ENCODE peak calls at places on chromosomes 16 and 17, in eight cellular contexts. One of them, this sample, is unnamed.

GRCh38 chr17:81483085-81483861 is 29.3 kb downstream of the ACTG1 start:
- DNase-seq in GM12865: peak
- DNase-seq in DMS79: no peak
- DNase-seq in skeletal muscle cell: no peak
- DNase-seq in neural crest cell: peak
- DNase-seq in activated naive CD8-positive, alpha-beta T cell treated with anti-CD3 and anti-CD28 coated beads for 36 hours: peak
- DNase-seq in thoracic aorta: no peak
- DNase-seq in NCI-H1930: no peak
- DNase-seq in this sample: no peak

GRCh38 chr17:10606110-10606509 is 51.0 kb downstream of the MYH3 start:
- DNase-seq in GM12865: no peak
- DNase-seq in DMS79: no peak
- DNase-seq in skeletal muscle cell: no peak
- DNase-seq in neural crest cell: no peak
- DNase-seq in activated naive CD8-positive, alpha-beta T cell treated with anti-CD3 and anti-CD28 coated beads for 36 hours: no peak
- DNase-seq in thoracic aorta: no peak
- DNase-seq in NCI-H1930: no peak
- DNase-seq in this sample: no peak

GRCh38 chr16:68779891-68780290 is 42.8 kb downstream of the CDH1 start:
- DNase-seq in GM12865: no peak
- DNase-seq in DMS79: no peak
- DNase-seq in skeletal muscle cell: no peak
- DNase-seq in neural crest cell: no peak
- DNase-seq in activated naive CD8-positive, alpha-beta T cell treated with anti-CD3 and anti-CD28 coated beads for 36 hours: no peak
- DNase-seq in thoracic aorta: no peak
- DNase-seq in NCI-H1930: no peak
- DNase-seq in this sample: no peak

GRCh38 chr17:51748749-51749604 is 409.5 kb downstream of the CA10 start:
- DNase-seq in GM12865: peak
- DNase-seq in DMS79: no peak
- DNase-seq in skeletal muscle cell: no peak
- DNase-seq in neural crest cell: no peak
- DNase-seq in activated naive CD8-positive, alpha-beta T cell treated with anti-CD3 and anti-CD28 coated beads for 36 hours: no peak
- DNase-seq in thoracic aorta: no peak
- DNase-seq in NCI-H1930: no peak
- DNase-seq in this sample: no peak

GRCh38 chr17:81590121-81590520 is 38.0 kb upstream of the FAAP100 start:
- DNase-seq in GM12865: no peak
- DNase-seq in DMS79: no peak
- DNase-seq in skeletal muscle cell: no peak
- DNase-seq in neural crest cell: no peak
- DNase-seq in activated naive CD8-positive, alpha-beta T cell treated with anti-CD3 and anti-CD28 coated beads for 36 hours: no peak
- DNase-seq in thoracic aorta: no peak
- DNase-seq in NCI-H1930: no peak
- DNase-seq in this sample: no peak

GRCh38 chr17:51147641-51148040 is 5.7 kb upstream of the NME1 start:
- DNase-seq in GM12865: no peak
- DNase-seq in DMS79: no peak
- DNase-seq in skeletal muscle cell: no peak
- DNase-seq in neural crest cell: no peak
- DNase-seq in activated naive CD8-positive, alpha-beta T cell treated with anti-CD3 and anti-CD28 coated beads for 36 hours: no peak
- DNase-seq in thoracic aorta: no peak
- DNase-seq in NCI-H1930: no peak
- DNase-seq in this sample: no peak

GRCh38 chr16:5065813-5066212 is at the start of gene C16orf89:
- DNase-seq in GM12865: no peak
- DNase-seq in DMS79: peak
- DNase-seq in skeletal muscle cell: no peak
- DNase-seq in neural crest cell: no peak
- DNase-seq in activated naive CD8-positive, alpha-beta T cell treated with anti-CD3 and anti-CD28 coated beads for 36 hours: no peak
- DNase-seq in thoracic aorta: no peak
- DNase-seq in NCI-H1930: no peak
- DNase-seq in this sample: no peak

GRCh38 chr16:75260856-75261589 is 9.6 kb upstream of the BCAR1 start:
- DNase-seq in GM12865: no peak
- DNase-seq in DMS79: no peak
- DNase-seq in skeletal muscle cell: no peak
- DNase-seq in neural crest cell: no peak
- DNase-seq in activated naive CD8-positive, alpha-beta T cell treated with anti-CD3 and anti-CD28 coated beads for 36 hours: no peak
- DNase-seq in thoracic aorta: no peak
- DNase-seq in NCI-H1930: no peak
- DNase-seq in this sample: no peak

GRCh38 chr16:67760206-67760605 is 41.1 kb upstream of the GFOD2 start:
- DNase-seq in GM12865: no peak
- DNase-seq in DMS79: no peak
- DNase-seq in skeletal muscle cell: no peak
- DNase-seq in neural crest cell: no peak
- DNase-seq in activated naive CD8-positive, alpha-beta T cell treated with anti-CD3 and anti-CD28 coated beads for 36 hours: no peak
- DNase-seq in thoracic aorta: no peak
- DNase-seq in NCI-H1930: no peak
- DNase-seq in this sample: no peak

GRCh38 chr16:57165483-57165882 is 20.4 kb downstream of the PSME3IP1 start:
- DNase-seq in GM12865: no peak
- DNase-seq in DMS79: no peak
- DNase-seq in skeletal muscle cell: no peak
- DNase-seq in neural crest cell: no peak
- DNase-seq in activated naive CD8-positive, alpha-beta T cell treated with anti-CD3 and anti-CD28 coated beads for 36 hours: no peak
- DNase-seq in thoracic aorta: no peak
- DNase-seq in NCI-H1930: no peak
- DNase-seq in this sample: no peak

GRCh38 chr16:57106767-57107166 is 14.4 kb downstream of the CPNE2 start:
- DNase-seq in GM12865: no peak
- DNase-seq in DMS79: no peak
- DNase-seq in skeletal muscle cell: no peak
- DNase-seq in neural crest cell: no peak
- DNase-seq in activated naive CD8-positive, alpha-beta T cell treated with anti-CD3 and anti-CD28 coated beads for 36 hours: no peak
- DNase-seq in thoracic aorta: no peak
- DNase-seq in NCI-H1930: no peak
- DNase-seq in this sample: no peak

This sample was measured in lower leg skin.